ENCODE peak calls at places on chromosomes 2 and 18, in eight cellular contexts. F is ACHN; U is hypothalamus; L is HEK293T; M is CD4-positive, alpha-beta memory T cell; I is esophagus muscularis mucosa; W is GM19239; P is NT2/D1. R is an unnamed sample.
A peak's percentile ranks its signal among the peaks of the same experiment; 100 is the strongest.

GRCh38 chr18:65817178-65817577 is 66.4 kb downstream of the CDH7 start:
- DNase-seq in F (no peak), U (no peak), L (no peak), M (no peak), I (no peak), W (no peak), P (no peak), R (no peak)

GRCh38 chr2:227717687-227718567 is at the start of gene SLC19A3:
- DNase-seq in F (peak; percentile 81), U (peak; percentile 31), L (peak; percentile 66), M (no peak), I (peak; percentile 93), W (no peak), P (peak; percentile 82), R (peak; percentile 37)

GRCh38 chr18:59660976-59661743 is 36.1 kb downstream of the CCBE1 start:
- DNase-seq in F (no peak), U (no peak), L (no peak), M (no peak), I (no peak), W (no peak), P (no peak), R (peak; percentile 42)

GRCh38 chr2:105241443-105241842 is at the start of gene GPR45:
- DNase-seq in F (no peak), U (no peak), L (no peak), M (no peak), I (no peak), W (no peak), P (no peak), R (no peak)

GRCh38 chr2:22930781-22931180 is 454.2 kb upstream of the KLHL29 start:
- DNase-seq in F (no peak), U (no peak), L (no peak), M (no peak), I (peak; percentile 86), W (no peak), P (no peak), R (no peak)

GRCh38 chr18:32349728-32350395 is 120.8 kb downstream of the GAREM1 start:
- DNase-seq in F (peak; percentile 92), U (no peak), L (peak; percentile 76), M (no peak), I (no peak), W (no peak), P (peak; percentile 13), R (peak; percentile 90)

GRCh38 chr18:11518788-11519685 is 90.4 kb upstream of the SLC35G4 start:
- DNase-seq in F (peak; percentile 63), U (peak; percentile 4), L (peak; percentile 68), M (peak; percentile 5), I (no peak), W (peak; percentile 54), P (peak; percentile 51), R (peak; percentile 67)

GRCh38 chr2:15783489-15783888 is 156.9 kb upstream of the MYCN start:
- DNase-seq in F (no peak), U (no peak), L (no peak), M (no peak), I (no peak), W (no peak), P (no peak), R (no peak)

GRCh38 chr18:29002747-29003146 is 825.8 kb upstream of the CDH2 start:
- DNase-seq in F (no peak), U (no peak), L (no peak), M (no peak), I (no peak), W (no peak), P (no peak), R (no peak)

GRCh38 chr18:30967701-30968100 is 74.8 kb downstream of the DSC3 start:
- DNase-seq in F (no peak), U (no peak), L (no peak), M (no peak), I (no peak), W (no peak), P (no peak), R (no peak)

GRCh38 chr2:220506466-220506865 is 879.0 kb downstream of the SLC4A3 start:
- DNase-seq in F (no peak), U (no peak), L (no peak), M (no peak), I (no peak), W (no peak), P (no peak), R (no peak)

GRCh38 chr2:175807031-175807873 is 194.8 kb downstream of the LNPK start:
- DNase-seq in F (no peak), U (no peak), L (peak; percentile 70), M (no peak), I (peak; percentile 42), W (no peak), P (no peak), R (peak; percentile 24)

GRCh38 chr2:69692424-69692823 is 48.9 kb upstream of the AAK1 start:
- DNase-seq in F (no peak), U (no peak), L (no peak), M (no peak), I (no peak), W (no peak), P (no peak), R (no peak)